ENCODE peak calls at places on chromosomes 12 and 14, in four cellular contexts. Q is heart right ventricle, D is right lobe of liver, K is hepatocyte. I is an unnamed sample.

GRCh38 chr14:54893151-54893760 is 9.4 kb downstream of the GCH1 start:
- DNase-seq in K (peak; percentile 58), Q (peak; percentile 45), D (no peak), I (peak; percentile 32)

GRCh38 chr12:89162704-89163261 is 189.5 kb downstream of the DUSP6 start:
- DNase-seq in Q (peak; percentile 65), D (peak; percentile 53), K (peak; percentile 66), I (no peak)

GRCh38 chr14:64940336-64940910 is 2.1 kb downstream of the GPX2 start:
- DNase-seq in D (no peak), Q (no peak), K (no peak), I (no peak)

GRCh38 chr14:100019156-100019882 is 45.9 kb upstream of the EVL start:
- DNase-seq in Q (no peak), K (peak; percentile 80), D (no peak), I (peak; percentile 27)

GRCh38 chr14:99155173-99155777 is 116.7 kb downstream of the BCL11B start:
- DNase-seq in D (no peak), Q (no peak), K (no peak), I (no peak)

GRCh38 chr12:67241482-67241881 is 27.7 kb upstream of the CAND1 start:
- DNase-seq in K (no peak), D (no peak), Q (no peak), I (no peak)

GRCh38 chr12:122026706-122027328 is 5.1 kb downstream of the BCL7A start:
- DNase-seq in D (no peak), K (no peak), Q (no peak), I (peak; percentile 76)

GRCh38 chr14:89428556-89429196 is 11.6 kb upstream of the FOXN3 start:
- DNase-seq in Q (no peak), D (no peak), K (no peak), I (no peak)

GRCh38 chr14:95774265-95775160 is 60.6 kb upstream of the TCL1A start:
- DNase-seq in Q (peak; percentile 33), D (no peak), K (peak; percentile 65), I (peak; percentile 80)

GRCh38 chr12:13573698-13574321 is 377.3 kb downstream of the EMP1 start:
- DNase-seq in D (no peak), K (peak; percentile 40), Q (no peak), I (no peak)

GRCh38 chr14:99148861-99149610 is 123.0 kb downstream of the BCL11B start:
- DNase-seq in K (no peak), D (no peak), Q (no peak), I (no peak)

GRCh38 chr14:92471919-92472318 is 41.7 kb upstream of the RIN3 start:
- DNase-seq in Q (no peak), D (no peak), K (peak; percentile 84), I (peak; percentile 81)

GRCh38 chr14:26833777-26834176 is 235.9 kb upstream of the NOVA1 start:
- DNase-seq in D (no peak), K (no peak), Q (no peak), I (no peak)

GRCh38 chr12:76252031-76252430 is 96.2 kb downstream of the BBS10 start:
- DNase-seq in K (no peak), Q (no peak), D (no peak), I (no peak)

GRCh38 chr14:51401272-51401671 is 161.2 kb downstream of the TMX1 start:
- DNase-seq in K (no peak), Q (peak; percentile 17), D (no peak), I (no peak)

GRCh38 chr14:94019329-94019728 is 6.8 kb upstream of the OTUB2 start:
- DNase-seq in K (no peak), Q (no peak), D (no peak), I (no peak)

GRCh38 chr14:30748343-30748742 is 126.0 kb upstream of the COCH start:
- DNase-seq in K (no peak), Q (no peak), D (no peak), I (no peak)

GRCh38 chr14:69262516-69262915 is 2.6 kb downstream of the GALNT16 start:
- DNase-seq in K (no peak), Q (no peak), D (no peak), I (no peak)

GRCh38 chr14:88551936-88552565 is 2.8 kb downstream of the PTPN21 start:
- DNase-seq in Q (peak; percentile 30), D (peak; percentile 66), K (no peak), I (peak; percentile 38)

GRCh38 chr12:53298154-53298553 is 1.3 kb upstream of the MYG1 start:
- DNase-seq in Q (no peak), K (no peak), D (no peak), I (no peak)

GRCh38 chr12:131494141-131494733 is 216.7 kb upstream of the SFSWAP start:
- DNase-seq in Q (no peak), K (no peak), D (no peak), I (no peak)

GRCh38 chr14:98551028-98551427 is 721.0 kb downstream of the BCL11B start:
- DNase-seq in Q (no peak), D (no peak), K (no peak), I (no peak)

GRCh38 chr12:8914716-8915526 is 612 bp downstream of the PHC1 start:
- DNase-seq in Q (peak; percentile 34), D (peak; percentile 71), K (peak; percentile 76), I (peak; percentile 87)

GRCh38 chr14:42779024-42779423 is 1172.3 kb downstream of the LRFN5 start:
- DNase-seq in K (no peak), Q (no peak), D (no peak), I (no peak)

GRCh38 chr12:129467749-129468148 is 436.1 kb downstream of the TMEM132D start:
- DNase-seq in Q (no peak), K (no peak), D (no peak), I (no peak)

GRCh38 chr14:22147716-22148115 is 441.3 kb downstream of the DAD1 start:
- DNase-seq in Q (no peak), K (no peak), D (no peak), I (peak; percentile 12)

GRCh38 chr12:108773798-108774788 is 42.8 kb upstream of the CORO1C start:
- DNase-seq in Q (peak; percentile 88), D (peak; percentile 85), K (peak; percentile 31), I (no peak)

GRCh38 chr14:39406560-39406959 is 25.7 kb downstream of the FBXO33 start:
- DNase-seq in K (no peak), Q (no peak), D (no peak), I (no peak)

DNA sequence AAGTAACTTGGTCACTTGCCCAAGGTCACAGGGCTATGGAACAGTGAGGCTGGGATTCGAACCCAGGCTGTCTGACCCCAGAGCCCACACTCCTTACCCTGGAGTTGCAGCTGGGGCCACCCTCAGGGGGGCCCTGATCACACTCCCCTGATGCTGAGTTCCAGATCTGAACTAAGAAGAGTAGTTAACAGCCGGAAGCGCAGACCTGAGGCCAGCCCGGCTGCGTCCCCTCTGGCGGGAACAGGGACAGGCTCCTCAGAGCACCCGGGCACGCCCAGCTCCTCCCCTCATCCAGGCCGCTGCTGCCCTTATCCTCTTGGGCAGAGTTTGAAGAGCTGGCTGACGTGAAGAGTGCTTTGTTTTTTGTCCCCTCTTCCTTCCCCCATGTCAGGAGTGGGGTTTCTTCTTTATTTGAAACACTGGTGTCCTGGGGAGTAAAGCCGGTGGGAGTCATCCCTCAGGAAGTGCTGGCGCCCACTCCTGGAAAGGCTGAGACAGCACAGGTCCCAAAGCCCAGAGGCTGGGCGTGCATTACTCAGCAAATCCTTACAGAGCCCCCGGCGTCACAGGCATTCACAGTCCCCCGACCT is 8.7 kb downstream of the PHB2 start:
- DNase-seq in K (peak; percentile 89), D (peak; percentile 55), Q (peak; percentile 72), I (peak; percentile 92)
- H3K4me3 ChIP-seq in K (no peak overlapping the region), D (no peak overlapping the region), Q (no peak overlapping the region), I (peak overlapping the region; percentile 49)

GRCh38 chr12:110543965-110544364 is 39.2 kb downstream of the PPTC7 start:
- DNase-seq in K (no peak), D (no peak), Q (no peak), I (no peak)
- H3K36me3 ChIP-seq in K (no peaks in the 10 kb centered on the region), D (no peaks in the 10 kb centered on the region), Q (peaks cover 33% of the 10 kb centered on the region), I (peaks cover 5% of the 10 kb centered on the region)

GRCh38 chr12:10122689-10123088 is 7.3 kb downstream of the CLEC7A start:
- DNase-seq in Q (no peak), K (no peak), D (no peak), I (no peak)
- H3K27me3 ChIP-seq in Q (no peaks in the 10 kb centered on the region), K (no peaks in the 10 kb centered on the region), D (no peaks in the 10 kb centered on the region), I (no peaks in the 10 kb centered on the region)

GRCh38 chr14:75051556-75051899 is 261 bp upstream of the MLH3 start:
- DNase-seq in Q (no peak), D (no peak), K (no peak), I (no peak)

GRCh38 chr14:75049731-75050201 is 1.5 kb downstream of the MLH3 start:
- DNase-seq in K (no peak), D (no peak), Q (no peak), I (no peak)

GRCh38 chr14:75049136-75049535 is 2.1 kb downstream of the MLH3 start:
- DNase-seq in K (no peak), D (no peak), Q (no peak), I (no peak)

GRCh38 chr14:75053396-75054289 is 2.4 kb upstream of the MLH3 start:
- DNase-seq in D (no peak), K (no peak), Q (no peak), I (no peak)

DNA sequence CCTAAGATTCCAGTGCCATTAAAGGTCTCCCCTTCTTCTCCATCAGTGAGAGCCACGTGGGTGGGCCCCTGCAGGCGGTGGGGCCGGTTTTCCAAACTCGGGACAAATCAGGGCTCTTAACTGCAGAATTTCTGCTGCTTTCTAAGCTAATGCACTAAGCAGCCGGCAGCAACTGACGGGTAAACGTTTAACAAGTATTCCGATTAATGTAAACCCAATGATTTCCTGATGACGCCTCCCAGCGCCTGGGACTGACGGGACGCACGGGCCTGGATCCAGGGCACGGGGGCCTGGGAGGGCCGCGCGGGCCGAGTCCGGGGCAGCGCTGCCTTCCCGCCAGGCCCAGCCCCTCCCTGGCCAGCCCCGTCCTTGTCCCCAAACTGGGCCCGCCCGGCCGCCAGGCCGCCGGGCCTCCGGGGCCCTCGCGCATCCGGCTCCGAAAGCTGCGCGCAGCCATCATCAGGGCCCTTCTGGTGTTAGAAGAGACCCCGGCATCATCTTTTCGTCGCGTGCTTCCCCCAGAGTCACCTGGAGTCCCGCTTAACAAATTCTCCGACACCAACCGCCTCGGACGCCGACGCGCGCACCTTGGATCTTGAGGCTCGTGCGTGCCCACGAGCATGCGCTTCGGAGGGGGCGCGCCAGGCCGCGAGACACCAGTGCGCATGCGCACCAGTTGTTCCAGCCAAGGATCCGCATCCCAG is at the start of gene MLH3:
- DNase-seq in D (peak; percentile 88), K (peak; percentile 93), Q (peak; percentile 81), I (peak; percentile 95)
- H3K4me3 ChIP-seq in D (peak within 1 kb of the TSS; percentile 72), K (peak within 1 kb of the TSS; percentile 35), Q (peak within 1 kb of the TSS; percentile 47), I (peak within 1 kb of the TSS; percentile 71)

GRCh38 chr12:50647479-50647878 is 116.4 kb upstream of the ATF1 start:
- DNase-seq in D (no peak), K (no peak), Q (no peak), I (no peak)
- H3K36me3 ChIP-seq in D (no peaks in the 10 kb centered on the region), K (no peaks in the 10 kb centered on the region), Q (peaks cover 5% of the 10 kb centered on the region), I (no peaks in the 10 kb centered on the region)

GRCh38 chr12:101619026-101619827 is 24.5 kb downstream of the MYBPC1 start:
- DNase-seq in Q (no peak), D (no peak), K (no peak), I (no peak)
- H3K27me3 ChIP-seq in Q (no peaks in the 10 kb centered on the region), D (no peaks in the 10 kb centered on the region), K (no peaks in the 10 kb centered on the region), I (no peaks in the 10 kb centered on the region)

DNA sequence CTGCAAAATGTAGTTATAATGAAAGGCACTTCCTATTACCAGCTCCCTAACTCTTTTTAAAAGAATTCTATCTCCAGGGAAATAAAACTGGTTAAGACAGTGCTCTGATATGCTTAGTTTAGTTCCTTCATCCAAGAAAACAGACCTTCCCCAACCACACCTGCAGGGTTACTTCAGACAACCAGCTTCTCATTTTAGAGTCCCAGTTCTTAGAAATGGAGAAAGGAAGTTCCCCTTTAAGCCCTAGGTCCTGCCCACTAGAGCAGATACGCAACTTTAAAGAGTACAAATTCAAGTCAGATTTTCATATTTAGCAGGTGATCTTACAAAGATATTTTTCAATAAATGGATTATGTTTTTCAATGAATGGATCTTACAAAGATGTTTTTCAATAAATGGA is 4.4 kb upstream of the WSB2 start:
- DNase-seq in D (no peak), K (no peak), Q (no peak), I (no peak)
- H3K4me3 ChIP-seq in D (no peak overlapping the region), K (no peak overlapping the region), Q (no peak overlapping the region), I (no peak overlapping the region)

I was measured in H7.